ENCODE peak calls at places on chromosomes 1 and 21, in nine cellular contexts. P, W, H, S, Y, Z, D, R and F are unnamed samples.

GRCh38 chr1:44834328-44834727 is 8.7 kb downstream of the PTCH2 start:
- DNase-seq in R (no peak), S (no peak), P (no peak), Z (no peak), H (no peak), D (no peak), W (no peak), Y (no peak), F (no peak)

GRCh38 chr1:111559736-111560279 is 56.4 kb upstream of the ADORA3 start:
- DNase-seq in R (no peak), Z (no peak), H (no peak), W (no peak), P (no peak), Y (peak), S (no peak), D (peak), F (peak)

GRCh38 chr1:52907068-52907811 is 14.3 kb downstream of the ECHDC2 start:
- DNase-seq in S (no peak), P (peak), D (peak), H (no peak), R (no peak), W (no peak), Y (no peak), Z (no peak), F (no peak)

GRCh38 chr21:28875078-28875477 is 117.6 kb downstream of the LTN1 start:
- DNase-seq in S (no peak), Z (no peak), R (no peak), P (no peak), W (no peak), D (no peak), Y (peak), H (no peak), F (no peak)

GRCh38 chr1:243501002-243501401 is 245.2 kb downstream of the SDCCAG8 start:
- DNase-seq in H (no peak), P (no peak), R (no peak), Z (no peak), D (peak), S (no peak), Y (peak), W (no peak), F (peak)

GRCh38 chr1:11567244-11568065 is 86.8 kb downstream of the FBXO2 start:
- DNase-seq in Y (no peak), P (no peak), R (no peak), H (no peak), D (no peak), S (no peak), W (no peak), Z (no peak), F (no peak)

GRCh38 chr1:245304698-245305097 is 149.9 kb downstream of the KIF26B start:
- DNase-seq in R (no peak), Z (no peak), W (no peak), P (no peak), Y (peak), D (no peak), H (no peak), S (no peak), F (no peak)

GRCh38 chr1:59150537-59151386 is 146.1 kb upstream of the FGGY start:
- DNase-seq in Z (no peak), S (peak), P (peak), R (peak), W (peak), D (peak), Y (peak), H (peak), F (peak)

GRCh38 chr1:87196110-87196509 is 132.6 kb upstream of the LMO4 start:
- DNase-seq in W (no peak), P (no peak), D (no peak), S (no peak), Y (no peak), R (no peak), H (no peak), Z (no peak), F (no peak)

GRCh38 chr1:43414634-43415223 is 25.0 kb downstream of the SZT2 start:
- DNase-seq in D (peak), Z (peak), H (peak), P (peak), W (peak), R (peak), S (peak), Y (peak), F (peak)

GRCh38 chr1:24191860-24192259 is 4.8 kb upstream of the IFNLR1 start:
- DNase-seq in P (no peak), R (no peak), Z (no peak), W (no peak), Y (peak), H (peak), S (no peak), D (peak), F (peak)

GRCh38 chr1:154972213-154972516 is 1.6 kb upstream of the SHC1 start:
- DNase-seq in R (no peak), Z (no peak), H (no peak), W (no peak), P (no peak), S (no peak), Y (no peak), D (no peak), F (no peak)
- H2AFZ ChIP-seq in R (no peak), Z (no peak), H (no peak), W (no peak), P (no peak), S (no peak), Y (no peak), D (peak), F (no peak)

DNA sequence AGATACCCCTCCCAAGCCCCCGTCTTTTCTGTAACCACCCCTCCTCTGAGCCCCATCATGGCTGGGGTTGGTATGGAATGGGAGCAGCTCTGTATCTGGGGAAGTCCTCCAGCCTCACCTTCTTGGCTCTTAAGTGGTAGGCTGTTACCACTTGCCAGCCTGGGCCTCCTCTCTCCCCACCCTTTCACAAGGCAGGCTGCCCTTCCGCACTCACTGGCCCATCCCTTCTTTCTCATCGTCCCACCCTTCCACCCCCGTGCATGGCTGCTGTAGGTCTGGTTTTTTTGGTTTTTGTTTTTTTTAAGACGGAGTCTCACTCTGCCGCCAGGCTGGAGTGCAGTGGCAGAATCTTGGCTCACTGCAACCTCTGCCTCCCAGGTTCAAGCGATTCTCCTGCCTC is 5.2 kb downstream of the CYB561D1 start:
- DNase-seq in S (no peak), W (no peak), Z (no peak), P (no peak), H (no peak), R (no peak), D (no peak), Y (no peak), F (no peak)
- H3K27ac ChIP-seq in S (no peak), W (no peak), Z (no peak), P (no peak), H (no peak), R (no peak), D (no peak), Y (no peak), F (no peak)

GRCh38 chr1:117336087-117336817 is 31.0 kb upstream of the MAN1A2 start:
- DNase-seq in Y (no peak), Z (no peak), S (no peak), R (no peak), H (no peak), D (peak), W (no peak), P (peak), F (peak)

GRCh38 chr1:117341123-117341522 is 26.1 kb upstream of the MAN1A2 start:
- DNase-seq in D (no peak), H (no peak), Z (no peak), S (no peak), Y (no peak), P (peak), W (no peak), R (no peak), F (no peak)

GRCh38 chr1:117339866-117340357 is 27.3 kb upstream of the MAN1A2 start:
- DNase-seq in P (peak), H (peak), W (peak), D (peak), Z (peak), S (peak), Y (peak), R (peak), F (peak)

DNA sequence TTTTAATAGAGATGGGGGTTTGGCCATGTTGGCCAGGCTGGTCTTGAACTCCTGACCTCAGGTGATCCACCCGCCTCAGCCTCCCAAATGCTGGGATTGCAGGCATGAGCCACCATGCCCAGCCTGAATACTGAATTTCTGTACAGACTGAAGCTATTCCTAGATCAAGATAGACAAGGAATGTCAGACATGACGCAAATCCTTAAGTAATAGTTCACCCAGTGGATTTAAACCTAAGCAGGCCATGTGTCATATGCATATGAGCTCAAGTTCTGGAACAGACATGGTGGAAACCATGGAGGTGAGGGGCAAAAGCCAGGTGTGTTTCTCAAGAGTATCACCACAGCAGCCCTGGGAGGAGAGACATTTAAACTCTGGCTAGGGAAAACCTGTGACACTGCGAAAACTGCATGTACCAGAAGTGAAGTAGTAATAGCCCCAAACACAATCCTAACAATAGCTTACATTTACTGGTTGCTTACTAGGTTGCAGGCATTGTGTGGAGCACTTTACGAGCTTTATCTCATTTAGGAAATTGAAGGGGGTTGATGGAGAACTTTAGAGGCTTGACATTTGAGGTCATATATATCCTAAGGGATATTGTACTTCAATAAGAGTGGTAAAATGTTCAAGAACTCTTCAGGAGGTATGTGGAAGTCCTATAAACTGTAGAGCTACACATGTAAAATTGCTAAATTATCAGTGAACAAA is 31.7 kb upstream of the MAN1A2 start:
- DNase-seq in D (no peak), Y (no peak), R (no peak), W (no peak), H (no peak), P (peak), Z (no peak), S (no peak), F (no peak)
- H2AFZ ChIP-seq in D (no peak), Y (no peak), R (no peak), W (no peak), H (no peak), P (no peak), Z (no peak), S (no peak), F (no peak)

GRCh38 chr1:179822107-179822506 is 55.5 kb downstream of the TOR1AIP2 start:
- DNase-seq in R (no peak), S (no peak), Z (no peak), W (no peak), P (no peak), Y (no peak), H (peak), D (no peak), F (no peak)
- H3K27ac ChIP-seq in R (no peak), S (no peak), Z (no peak), W (no peak), P (no peak), Y (no peak), H (peak), D (no peak), F (no peak)

DNA sequence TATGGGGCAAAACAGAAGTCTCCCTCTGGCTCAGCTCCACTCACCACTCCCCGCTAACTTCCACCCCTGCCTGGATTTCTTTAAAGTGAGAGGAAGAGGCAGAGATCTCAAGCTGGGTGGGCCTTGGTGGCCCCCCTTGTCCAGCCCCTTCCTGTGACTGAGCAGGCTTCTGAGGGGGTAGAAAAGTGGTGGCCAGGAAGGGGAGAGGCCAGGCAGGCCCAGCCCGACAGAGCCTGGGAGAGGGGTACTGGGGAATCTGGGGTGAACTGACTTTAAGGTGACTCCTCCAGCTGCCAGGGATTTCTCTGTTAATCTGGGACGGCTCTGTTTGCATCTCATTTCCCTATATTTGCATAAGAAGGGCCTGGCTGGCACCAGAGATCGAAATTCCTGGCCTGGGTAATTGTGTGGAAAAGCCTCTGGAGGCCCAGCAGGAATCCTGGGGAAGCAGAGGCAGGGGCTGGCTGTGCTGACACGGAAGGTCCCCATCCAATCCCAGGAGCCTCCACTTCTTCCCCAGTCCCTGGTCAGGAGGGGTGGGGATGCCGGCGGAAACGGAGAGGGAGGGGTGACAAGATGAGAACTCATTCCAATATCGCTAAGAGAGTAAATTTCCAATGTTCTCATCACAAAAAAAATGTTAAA is 18.7 kb upstream of the ADGRB2 start:
- DNase-seq in H (no peak), W (no peak), Y (no peak), S (no peak), P (no peak), Z (no peak), D (no peak), R (no peak), F (no peak)
- H2AFZ ChIP-seq in H (no peak), W (no peak), Y (no peak), S (no peak), P (no peak), Z (peak), D (no peak), R (no peak), F (no peak)

GRCh38 chr1:196030455-196030854 is 577.8 kb downstream of the KCNT2 start:
- DNase-seq in P (no peak), R (no peak), Y (no peak), W (no peak), D (no peak), Z (no peak), S (no peak), H (no peak), F (no peak)

GRCh38 chr1:196029410-196029809 is 578.8 kb downstream of the KCNT2 start:
- DNase-seq in Y (no peak), P (no peak), W (no peak), Z (no peak), D (no peak), R (no peak), H (no peak), S (no peak), F (no peak)

GRCh38 chr1:196034080-196034706 is 574.0 kb downstream of the KCNT2 start:
- DNase-seq in W (no peak), R (no peak), Y (no peak), D (no peak), H (no peak), S (no peak), P (no peak), Z (no peak), F (no peak)
- H3K27ac ChIP-seq in W (no peak), R (no peak), Y (no peak), D (no peak), H (no peak), S (no peak), P (no peak), Z (no peak), F (no peak)

DNA sequence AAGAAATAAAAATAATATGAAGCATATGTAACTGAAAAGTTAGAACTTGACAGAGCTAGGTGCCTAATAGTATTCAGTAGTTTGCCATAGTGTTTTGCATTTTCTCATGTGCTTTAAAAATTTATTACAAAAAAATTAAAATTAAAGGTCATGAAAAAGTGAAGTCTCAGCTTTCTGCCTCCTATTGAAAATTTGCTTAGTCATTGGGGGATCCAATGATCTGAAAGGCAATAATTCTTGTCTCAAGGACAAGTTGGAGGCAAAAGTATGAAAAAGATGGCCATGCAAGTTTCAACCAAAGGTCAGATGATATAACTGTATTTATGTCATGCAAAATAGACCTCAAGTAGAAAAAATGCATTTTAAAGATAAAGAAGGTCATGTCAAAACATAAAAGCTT is 140.7 kb downstream of the DUSP10 start:
- DNase-seq in D (no peak), P (no peak), R (no peak), Y (no peak), Z (no peak), W (no peak), H (no peak), S (no peak), F (no peak)
- H2AFZ ChIP-seq in D (no peak), P (no peak), R (no peak), Y (no peak), Z (no peak), W (no peak), H (no peak), S (no peak), F (no peak)

GRCh38 chr1:168116327-168116799 is 20.4 kb downstream of the GPR161 start:
- DNase-seq in W (no peak), S (peak), H (no peak), R (no peak), D (no peak), Y (peak), P (no peak), Z (no peak), F (no peak)

GRCh38 chr1:168110896-168111545 is 25.7 kb downstream of the GPR161 start:
- DNase-seq in P (no peak), H (no peak), D (peak), S (no peak), Z (no peak), Y (peak), R (no peak), W (peak), F (no peak)

GRCh38 chr1:168114845-168115244 is 21.9 kb downstream of the GPR161 start:
- DNase-seq in Z (no peak), S (no peak), R (no peak), W (no peak), H (no peak), D (no peak), P (no peak), Y (no peak), F (no peak)

DNA sequence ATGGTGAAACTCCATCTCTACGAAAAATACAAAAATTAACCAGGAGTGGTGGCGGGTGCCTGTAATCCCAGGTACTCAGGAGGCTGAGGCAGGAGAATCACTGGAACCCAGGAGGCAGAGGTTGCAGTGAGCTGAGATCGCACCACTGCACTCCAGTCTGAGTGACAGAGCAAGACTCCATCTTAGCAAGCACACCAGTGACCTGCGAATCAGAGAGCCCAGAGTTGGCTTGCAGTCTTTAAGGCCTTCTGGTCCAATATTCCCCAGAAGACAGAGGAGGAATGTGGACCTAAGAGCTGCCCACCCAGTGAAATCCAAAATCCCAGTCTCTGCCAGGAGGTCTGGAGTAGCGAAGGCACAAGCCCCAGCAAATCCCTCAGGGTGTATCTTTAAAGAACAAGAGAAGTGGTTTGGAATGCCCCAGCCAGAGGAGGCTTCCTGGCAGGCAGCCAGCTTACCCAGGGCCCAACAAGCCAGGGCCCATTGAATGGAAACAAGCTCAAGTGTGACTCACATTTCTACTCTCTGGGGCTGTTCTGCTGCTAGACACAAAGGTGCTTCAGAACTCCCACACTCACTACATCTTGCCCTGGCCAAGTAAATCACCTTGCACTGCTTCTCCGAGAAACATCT is 23.9 kb downstream of the GPR161 start:
- DNase-seq in S (peak), Z (no peak), Y (peak), D (peak), W (no peak), P (no peak), H (peak), R (peak), F (peak)
- H3K27ac ChIP-seq in S (no peak), Z (no peak), Y (peak), D (no peak), W (peak), P (no peak), H (no peak), R (no peak), F (no peak)

GRCh38 chr1:113978863-113979702 is at the start of gene OLFML3:
- DNase-seq in H (peak), P (peak), Z (peak), W (peak), D (peak), Y (peak), R (peak), S (peak), F (peak)
- H2AFZ ChIP-seq in H (no peak), P (peak), Z (no peak), W (no peak), D (peak), Y (no peak), R (no peak), S (peak), F (peak)